ENCODE peak calls at places on chromosomes 4 and X, in ten cellular contexts. One of them, this sample, is unnamed.

GRCh38 chr4:123856689-123857545 is 460.3 kb downstream of the SPRY1 start:
- DNase-seq in foreskin fibroblast: peak
- DNase-seq in A673: peak
- DNase-seq in tibial nerve: no peak
- DNase-seq in transverse colon: peak
- DNase-seq in bronchial epithelial cell: peak
- DNase-seq in cardiac muscle cell: peak
- DNase-seq in brain microvascular endothelial cell: peak
- DNase-seq in esophagus squamous epithelium: no peak
- DNase-seq in left ventricle myocardium inferior: peak
- DNase-seq in this sample: peak

GRCh38 chr4:48902266-48902665 is 4.3 kb downstream of the OCIAD2 start:
- DNase-seq in foreskin fibroblast: peak
- DNase-seq in A673: peak
- DNase-seq in tibial nerve: no peak
- DNase-seq in transverse colon: peak
- DNase-seq in bronchial epithelial cell: peak
- DNase-seq in cardiac muscle cell: peak
- DNase-seq in brain microvascular endothelial cell: peak
- DNase-seq in esophagus squamous epithelium: no peak
- DNase-seq in left ventricle myocardium inferior: no peak
- DNase-seq in this sample: peak

GRCh38 chrX:103817502-103817901 is 14.6 kb downstream of the RAB9B start:
- DNase-seq in foreskin fibroblast: peak
- DNase-seq in A673: peak
- DNase-seq in tibial nerve: no peak
- DNase-seq in transverse colon: no peak
- DNase-seq in bronchial epithelial cell: peak
- DNase-seq in cardiac muscle cell: peak
- DNase-seq in brain microvascular endothelial cell: peak
- DNase-seq in esophagus squamous epithelium: no peak
- DNase-seq in left ventricle myocardium inferior: no peak
- DNase-seq in this sample: peak

GRCh38 chrX:101407167-101407747 is 468 bp downstream of the GLA start:
- DNase-seq in foreskin fibroblast: peak
- DNase-seq in A673: no peak
- DNase-seq in tibial nerve: no peak
- DNase-seq in transverse colon: no peak
- DNase-seq in bronchial epithelial cell: no peak
- DNase-seq in cardiac muscle cell: no peak
- DNase-seq in brain microvascular endothelial cell: no peak
- DNase-seq in esophagus squamous epithelium: no peak
- DNase-seq in left ventricle myocardium inferior: no peak
- DNase-seq in this sample: no peak

GRCh38 chr4:122831515-122832196 is 5.0 kb downstream of the FGF2 start:
- DNase-seq in foreskin fibroblast: peak
- DNase-seq in A673: no peak
- DNase-seq in tibial nerve: no peak
- DNase-seq in transverse colon: no peak
- DNase-seq in bronchial epithelial cell: peak
- DNase-seq in cardiac muscle cell: no peak
- DNase-seq in brain microvascular endothelial cell: no peak
- DNase-seq in esophagus squamous epithelium: no peak
- DNase-seq in left ventricle myocardium inferior: no peak
- DNase-seq in this sample: peak

GRCh38 chrX:14125451-14125850 is 95.8 kb upstream of the GEMIN8 start:
- DNase-seq in foreskin fibroblast: no peak
- DNase-seq in A673: no peak
- DNase-seq in tibial nerve: no peak
- DNase-seq in transverse colon: no peak
- DNase-seq in bronchial epithelial cell: no peak
- DNase-seq in cardiac muscle cell: no peak
- DNase-seq in brain microvascular endothelial cell: no peak
- DNase-seq in esophagus squamous epithelium: no peak
- DNase-seq in left ventricle myocardium inferior: no peak
- DNase-seq in this sample: no peak

GRCh38 chr4:140743194-140743931 is 12.8 kb downstream of the TBC1D9 start:
- DNase-seq in foreskin fibroblast: peak
- DNase-seq in A673: peak
- DNase-seq in tibial nerve: no peak
- DNase-seq in transverse colon: peak
- DNase-seq in bronchial epithelial cell: peak
- DNase-seq in cardiac muscle cell: no peak
- DNase-seq in brain microvascular endothelial cell: no peak
- DNase-seq in esophagus squamous epithelium: no peak
- DNase-seq in left ventricle myocardium inferior: no peak
- DNase-seq in this sample: peak

GRCh38 chr4:99205104-99205979 is 13.7 kb downstream of the ADH6 start:
- DNase-seq in foreskin fibroblast: peak
- DNase-seq in A673: peak
- DNase-seq in tibial nerve: no peak
- DNase-seq in transverse colon: peak
- DNase-seq in bronchial epithelial cell: peak
- DNase-seq in cardiac muscle cell: peak
- DNase-seq in brain microvascular endothelial cell: no peak
- DNase-seq in esophagus squamous epithelium: no peak
- DNase-seq in left ventricle myocardium inferior: no peak
- DNase-seq in this sample: peak

GRCh38 chrX:129984196-129984962 is 1.9 kb downstream of the BCORL1 start:
- DNase-seq in foreskin fibroblast: peak
- DNase-seq in A673: no peak
- DNase-seq in tibial nerve: no peak
- DNase-seq in transverse colon: peak
- DNase-seq in bronchial epithelial cell: no peak
- DNase-seq in cardiac muscle cell: peak
- DNase-seq in brain microvascular endothelial cell: no peak
- DNase-seq in esophagus squamous epithelium: no peak
- DNase-seq in left ventricle myocardium inferior: peak
- DNase-seq in this sample: no peak

GRCh38 chr4:40211224-40212185 is 14.7 kb downstream of the RHOH start:
- DNase-seq in foreskin fibroblast: peak
- DNase-seq in A673: no peak
- DNase-seq in tibial nerve: no peak
- DNase-seq in transverse colon: no peak
- DNase-seq in bronchial epithelial cell: no peak
- DNase-seq in cardiac muscle cell: no peak
- DNase-seq in brain microvascular endothelial cell: no peak
- DNase-seq in esophagus squamous epithelium: no peak
- DNase-seq in left ventricle myocardium inferior: no peak
- DNase-seq in this sample: no peak

GRCh38 chrX:68930576-68931317 is 101.9 kb downstream of the EFNB1 start:
- DNase-seq in foreskin fibroblast: no peak
- DNase-seq in A673: no peak
- DNase-seq in tibial nerve: no peak
- DNase-seq in transverse colon: no peak
- DNase-seq in bronchial epithelial cell: no peak
- DNase-seq in cardiac muscle cell: no peak
- DNase-seq in brain microvascular endothelial cell: no peak
- DNase-seq in esophagus squamous epithelium: no peak
- DNase-seq in left ventricle myocardium inferior: no peak
- DNase-seq in this sample: no peak

GRCh38 chrX:77505227-77505626 is 58.0 kb downstream of the FGF16 start:
- DNase-seq in foreskin fibroblast: peak
- DNase-seq in A673: peak
- DNase-seq in tibial nerve: no peak
- DNase-seq in transverse colon: no peak
- DNase-seq in bronchial epithelial cell: peak
- DNase-seq in cardiac muscle cell: peak
- DNase-seq in brain microvascular endothelial cell: peak
- DNase-seq in esophagus squamous epithelium: no peak
- DNase-seq in left ventricle myocardium inferior: no peak
- DNase-seq in this sample: peak

GRCh38 chrX:47560179-47560830 is 700 bp upstream of the ARAF start:
- DNase-seq in foreskin fibroblast: no peak
- DNase-seq in A673: no peak
- DNase-seq in tibial nerve: no peak
- DNase-seq in transverse colon: no peak
- DNase-seq in bronchial epithelial cell: no peak
- DNase-seq in cardiac muscle cell: no peak
- DNase-seq in brain microvascular endothelial cell: no peak
- DNase-seq in esophagus squamous epithelium: no peak
- DNase-seq in left ventricle myocardium inferior: no peak
- DNase-seq in this sample: no peak

GRCh38 chr4:151799417-151800030 is 38.7 kb upstream of the GATB start:
- DNase-seq in foreskin fibroblast: no peak
- DNase-seq in A673: no peak
- DNase-seq in tibial nerve: no peak
- DNase-seq in transverse colon: no peak
- DNase-seq in bronchial epithelial cell: peak
- DNase-seq in cardiac muscle cell: no peak
- DNase-seq in brain microvascular endothelial cell: no peak
- DNase-seq in esophagus squamous epithelium: no peak
- DNase-seq in left ventricle myocardium inferior: no peak
- DNase-seq in this sample: peak

GRCh38 chr4:59094505-59094904 is 1984.3 kb upstream of the IGFBP7 start:
- DNase-seq in foreskin fibroblast: no peak
- DNase-seq in A673: no peak
- DNase-seq in tibial nerve: no peak
- DNase-seq in transverse colon: no peak
- DNase-seq in bronchial epithelial cell: no peak
- DNase-seq in cardiac muscle cell: no peak
- DNase-seq in brain microvascular endothelial cell: no peak
- DNase-seq in esophagus squamous epithelium: no peak
- DNase-seq in left ventricle myocardium inferior: no peak
- DNase-seq in this sample: no peak
- TF ChIP-seq CTCF in foreskin fibroblast: no peak
- TF ChIP-seq CTCF in A673: no peak
- TF ChIP-seq CTCF in tibial nerve: no peak
- TF ChIP-seq CTCF in transverse colon: no peak
- TF ChIP-seq CTCF in bronchial epithelial cell: no peak
- TF ChIP-seq CTCF in cardiac muscle cell: no peak
- TF ChIP-seq CTCF in brain microvascular endothelial cell: no peak
- TF ChIP-seq CTCF in esophagus squamous epithelium: no peak
- TF ChIP-seq CTCF in left ventricle myocardium inferior: no peak
- TF ChIP-seq CTCF in this sample: no peak

DNA sequence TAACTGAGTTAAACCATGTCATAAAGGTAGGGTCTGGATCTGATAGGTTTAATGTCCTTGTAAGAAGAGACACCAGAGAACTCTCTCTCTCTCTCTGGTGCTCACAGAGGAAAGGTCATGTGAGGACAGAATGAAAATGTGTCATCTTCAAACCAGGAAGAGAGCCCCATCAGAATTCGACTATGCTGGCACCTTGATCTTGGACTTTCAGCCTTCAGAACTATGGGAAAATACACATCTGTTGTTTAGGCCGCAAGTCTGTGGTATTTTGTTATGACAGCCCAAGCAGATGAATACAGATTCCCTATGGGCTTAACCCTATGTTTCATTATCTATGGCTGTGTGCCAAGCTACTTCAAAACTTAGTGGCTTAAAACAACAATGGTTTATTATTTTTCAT is 105.5 kb upstream of the DDIT4L start:
- DNase-seq in foreskin fibroblast: peak
- DNase-seq in A673: no peak
- DNase-seq in tibial nerve: no peak
- DNase-seq in transverse colon: no peak
- DNase-seq in bronchial epithelial cell: peak
- DNase-seq in cardiac muscle cell: peak
- DNase-seq in brain microvascular endothelial cell: peak
- DNase-seq in esophagus squamous epithelium: no peak
- DNase-seq in left ventricle myocardium inferior: no peak
- DNase-seq in this sample: peak
- H3K4me3 ChIP-seq in foreskin fibroblast: no peak
- H3K4me3 ChIP-seq in A673: no peak
- H3K4me3 ChIP-seq in tibial nerve: no peak
- H3K4me3 ChIP-seq in transverse colon: no peak
- H3K4me3 ChIP-seq in bronchial epithelial cell: no peak
- H3K4me3 ChIP-seq in cardiac muscle cell: no peak
- H3K4me3 ChIP-seq in brain microvascular endothelial cell: no peak
- H3K4me3 ChIP-seq in esophagus squamous epithelium: no peak
- H3K4me3 ChIP-seq in left ventricle myocardium inferior: no peak
- H3K4me3 ChIP-seq in this sample: no peak

DNA sequence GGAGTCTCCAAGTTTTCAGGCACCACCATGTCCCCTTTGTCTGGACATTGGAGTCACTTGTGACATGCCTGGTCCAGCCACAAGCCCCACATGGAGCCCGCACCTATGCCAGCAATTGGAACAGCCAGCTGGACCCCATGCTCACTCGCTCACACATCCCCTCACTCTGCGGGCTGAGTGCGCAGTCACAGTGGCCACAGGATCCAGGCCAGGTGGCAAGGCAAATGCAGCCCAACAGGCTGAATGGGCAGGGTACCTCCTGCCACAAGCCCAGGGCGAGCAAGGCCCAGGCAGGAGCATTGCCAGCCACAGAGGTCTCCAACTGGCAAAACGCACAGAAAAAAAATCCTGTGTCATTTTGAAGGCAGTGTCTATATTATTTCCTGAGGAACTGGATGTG is 82.0 kb downstream of the ANXA10 start:
- DNase-seq in foreskin fibroblast: no peak
- DNase-seq in A673: no peak
- DNase-seq in tibial nerve: no peak
- DNase-seq in transverse colon: no peak
- DNase-seq in bronchial epithelial cell: no peak
- DNase-seq in cardiac muscle cell: no peak
- DNase-seq in brain microvascular endothelial cell: no peak
- DNase-seq in esophagus squamous epithelium: no peak
- DNase-seq in left ventricle myocardium inferior: no peak
- DNase-seq in this sample: no peak
- TF ChIP-seq CTCF in foreskin fibroblast: no peak
- TF ChIP-seq CTCF in A673: no peak
- TF ChIP-seq CTCF in tibial nerve: no peak
- TF ChIP-seq CTCF in transverse colon: no peak
- TF ChIP-seq CTCF in bronchial epithelial cell: no peak
- TF ChIP-seq CTCF in cardiac muscle cell: no peak
- TF ChIP-seq CTCF in brain microvascular endothelial cell: no peak
- TF ChIP-seq CTCF in esophagus squamous epithelium: no peak
- TF ChIP-seq CTCF in left ventricle myocardium inferior: no peak
- TF ChIP-seq CTCF in this sample: no peak

GRCh38 chr4:14868426-14868825 is 133.9 kb upstream of the CPEB2 start:
- DNase-seq in foreskin fibroblast: no peak
- DNase-seq in A673: no peak
- DNase-seq in tibial nerve: no peak
- DNase-seq in transverse colon: no peak
- DNase-seq in bronchial epithelial cell: no peak
- DNase-seq in cardiac muscle cell: no peak
- DNase-seq in brain microvascular endothelial cell: no peak
- DNase-seq in esophagus squamous epithelium: no peak
- DNase-seq in left ventricle myocardium inferior: no peak
- DNase-seq in this sample: no peak
- H3K4me3 ChIP-seq in foreskin fibroblast: no peak
- H3K4me3 ChIP-seq in A673: no peak
- H3K4me3 ChIP-seq in tibial nerve: no peak
- H3K4me3 ChIP-seq in transverse colon: no peak
- H3K4me3 ChIP-seq in bronchial epithelial cell: no peak
- H3K4me3 ChIP-seq in cardiac muscle cell: no peak
- H3K4me3 ChIP-seq in brain microvascular endothelial cell: no peak
- H3K4me3 ChIP-seq in esophagus squamous epithelium: no peak
- H3K4me3 ChIP-seq in left ventricle myocardium inferior: no peak
- H3K4me3 ChIP-seq in this sample: no peak

This sample was measured in epithelial cell of esophagus.